ENCODE peak calls at places on chromosome 16, in nine cellular contexts. P, V, Y, A, L, S, Z, H and G are unnamed samples.

GRCh38 chr16:80015566-80015965 is 415.0 kb upstream of the MAF start:
- DNase-seq in Y (no peak), P (no peak), Z (no peak), V (no peak), H (no peak), L (no peak), S (no peak), A (no peak), G (no peak)

GRCh38 chr16:30474062-30474452 is 1.5 kb downstream of the ITGAL start:
- DNase-seq in P (no peak), A (no peak), Y (no peak), S (no peak), H (no peak), L (no peak), Z (no peak), V (no peak), G (no peak)

GRCh38 chr16:78926723-78927200 is 673.8 kb downstream of the MAF start:
- DNase-seq in L (no peak), P (no peak), V (no peak), Y (no peak), A (no peak), S (no peak), Z (no peak), H (no peak), G (no peak)

GRCh38 chr16:83744521-83744981 is 63.2 kb upstream of the HSBP1 start:
- DNase-seq in Z (no peak), V (no peak), L (no peak), H (no peak), A (no peak), P (no peak), S (no peak), Y (no peak), G (no peak)

GRCh38 chr16:53775106-53775820 is 71.3 kb downstream of the FTO start:
- DNase-seq in A (no peak), Z (no peak), V (no peak), H (no peak), Y (no peak), S (no peak), P (no peak), L (no peak), G (no peak)

GRCh38 chr16:57623251-57624043 is 5.0 kb upstream of the ADGRG1 start:
- DNase-seq in Y (peak; percentile 55), H (peak; percentile 91), V (peak; percentile 57), S (peak; percentile 47), P (peak; percentile 67), A (no peak), Z (no peak), L (no peak), G (no peak)

GRCh38 chr16:27780468-27781194 is 230.7 kb downstream of the KATNIP start:
- DNase-seq in Z (no peak), S (no peak), P (no peak), L (no peak), Y (no peak), A (no peak), V (no peak), H (no peak), G (no peak)

GRCh38 chr16:62034236-62035114 is 1.8 kb downstream of the CDH8 start:
- DNase-seq in L (no peak), P (no peak), A (no peak), S (no peak), Y (no peak), Z (no peak), H (no peak), V (peak; percentile 62), G (no peak)

GRCh38 chr16:21084631-21085235 is 65.9 kb downstream of the DNAH3 start:
- DNase-seq in Y (no peak), V (no peak), Z (no peak), H (peak; percentile 41), A (no peak), P (no peak), S (no peak), L (no peak), G (no peak)

GRCh38 chr16:4373356-4373908 is 1.8 kb downstream of the VASN start:
- DNase-seq in S (no peak), Z (no peak), A (peak; percentile 77), H (no peak), V (no peak), P (no peak), Y (no peak), L (no peak), G (no peak)

GRCh38 chr16:53900678-53901077 is 196.7 kb downstream of the FTO start:
- DNase-seq in L (no peak), S (no peak), H (no peak), A (peak; percentile 18), P (no peak), Z (no peak), Y (no peak), V (no peak), G (no peak)

GRCh38 chr16:56629531-56629930 is 2.9 kb upstream of the MT1M start:
- DNase-seq in H (no peak), P (no peak), S (no peak), Z (no peak), A (peak; percentile 76), L (no peak), Y (no peak), V (no peak), G (no peak)

GRCh38 chr16:31513126-31513525 is 4.9 kb upstream of the RUSF1 start:
- DNase-seq in A (no peak), S (no peak), V (no peak), L (no peak), Y (no peak), H (no peak), Z (peak; percentile 18), P (no peak), G (no peak)

GRCh38 chr16:87538594-87538993 is 45.8 kb upstream of the ZCCHC14 start:
- DNase-seq in L (no peak), H (no peak), S (no peak), A (no peak), Y (no peak), Z (no peak), P (no peak), V (no peak), G (no peak)

GRCh38 chr16:89383095-89384003 is 107.0 kb downstream of the ANKRD11 start:
- DNase-seq in P (peak; percentile 91), S (no peak), L (no peak), V (peak; percentile 79), H (peak; percentile 45), Y (no peak), A (peak; percentile 89), Z (no peak), G (no peak)

DNA sequence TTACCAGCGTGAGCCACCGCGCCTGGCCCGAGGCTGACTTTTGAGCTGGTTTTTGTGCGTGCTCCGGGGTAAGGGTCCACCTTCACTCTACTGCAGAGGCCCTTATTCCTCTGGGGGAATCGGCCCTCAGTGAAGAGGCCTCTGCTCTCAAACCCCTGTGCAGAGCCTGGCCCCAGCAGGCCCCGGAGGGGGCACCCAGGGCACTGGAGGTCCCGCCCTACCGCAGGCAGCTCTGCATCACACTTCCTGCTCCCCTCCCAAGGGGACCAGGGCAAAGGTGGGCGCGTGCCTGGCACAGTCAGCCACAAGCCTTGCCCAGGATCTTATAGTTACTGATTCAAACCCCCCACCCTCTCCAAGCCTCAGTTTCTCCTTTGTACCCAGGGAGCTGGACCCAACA is 3.6 kb upstream of the UBE2I start:
- DNase-seq in A (no peak), P (no peak), Z (no peak), S (no peak), Y (no peak), V (no peak), L (no peak), H (no peak), G (no peak)
- H3K27ac ChIP-seq in A (no peak overlapping the region), P (no peak overlapping the region), Z (peak overlapping the region; percentile 17), S (no peak overlapping the region), Y (peak overlapping the region; percentile 40), V (no peak overlapping the region), L (no peak overlapping the region), H (peak overlapping the region; percentile 33), G (no peak overlapping the region)

GRCh38 chr16:67843343-67843765 is 1.2 kb downstream of the THAP11 start:
- DNase-seq in P (no peak), Y (no peak), A (no peak), L (no peak), Z (no peak), S (no peak), H (no peak), V (no peak), G (no peak)

GRCh38 chr16:67841816-67842508 is at the start of gene THAP11:
- DNase-seq in L (peak; percentile 79), S (peak; percentile 88), P (peak; percentile 98), H (peak; percentile 96), Y (peak; percentile 91), V (peak; percentile 99), A (peak; percentile 94), Z (peak; percentile 83), G (peak; percentile 96)

GRCh38 chr16:67844441-67844840 is 2.3 kb upstream of the NUTF2 start:
- DNase-seq in S (no peak), Y (no peak), A (no peak), P (peak; percentile 40), V (peak; percentile 27), L (no peak), Z (no peak), H (no peak), G (no peak)

GRCh38 chr16:67841198-67841815 is 813 bp upstream of the THAP11 start:
- DNase-seq in Z (no peak), A (no peak), L (no peak), S (no peak), H (no peak), Y (no peak), P (peak; percentile 37), V (peak; percentile 42), G (no peak)

GRCh38 chr16:67842509-67843342 is 606 bp downstream of the THAP11 start:
- DNase-seq in H (peak; percentile 61), S (no peak), A (peak; percentile 73), L (no peak), Y (no peak), Z (no peak), P (peak; percentile 32), V (peak; percentile 69), G (peak; percentile 58)
- TF ChIP-seq REST in H (no peak), S (no peak), A (no peak), L (no peak), Y (no peak), Z (no peak), P (no peak), V (no peak), G (no peak)

DNA sequence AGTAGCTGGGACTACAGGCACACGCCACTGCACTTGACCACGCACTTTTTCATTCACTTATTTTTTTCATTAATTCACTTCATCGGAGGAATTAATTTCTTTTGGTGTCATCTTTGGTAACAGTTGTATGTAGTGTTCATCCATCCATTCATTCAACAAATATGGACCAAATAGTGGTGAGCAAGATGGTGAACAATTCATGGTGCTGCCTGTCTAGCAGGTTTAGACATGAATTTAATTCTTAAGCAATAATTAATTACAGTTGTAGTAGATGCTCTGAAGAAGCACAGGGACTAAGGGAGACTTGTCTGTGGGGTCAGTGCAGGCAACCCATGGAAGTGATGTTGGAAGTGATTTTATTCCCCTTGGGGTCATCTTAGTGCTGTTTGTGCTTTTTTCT is 22.4 kb downstream of the GDE1 start:
- DNase-seq in H (no peak), S (no peak), A (no peak), L (no peak), V (no peak), Y (no peak), P (no peak), Z (no peak), G (no peak)
- H3K4me3 ChIP-seq in H (no peak overlapping the region), S (no peak overlapping the region), A (no peak overlapping the region), L (no peak overlapping the region), V (no peak overlapping the region), Y (no peak overlapping the region), P (no peak overlapping the region), Z (no peak overlapping the region), G (no peak overlapping the region)

DNA sequence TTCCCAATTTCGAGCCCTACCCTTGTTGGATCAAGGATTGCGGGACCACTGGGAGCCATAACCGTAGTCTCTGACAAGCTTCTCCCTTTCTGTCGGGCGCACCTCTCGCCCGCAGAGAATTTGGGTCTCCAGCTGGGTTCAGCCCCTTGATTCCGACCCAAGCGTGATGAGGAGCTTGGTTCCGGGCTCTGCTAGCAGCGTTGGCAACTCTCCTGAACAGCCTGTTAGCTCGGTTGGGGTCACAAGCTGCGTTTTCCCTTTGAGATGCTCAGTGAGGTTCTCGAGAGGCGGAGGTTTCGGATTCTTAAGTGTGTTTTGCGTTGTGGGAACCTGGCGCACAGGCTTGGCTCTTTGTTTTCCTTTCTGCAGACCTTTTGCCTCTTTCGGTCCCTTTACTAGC is 667 bp downstream of the ATXN1L start:
- DNase-seq in H (no peak), S (no peak), Y (no peak), V (peak; percentile 77), A (peak; percentile 27), Z (no peak), P (peak; percentile 19), L (no peak), G (peak; percentile 10)
- H3K27ac ChIP-seq in H (peak overlapping the region; percentile 52), S (peak overlapping the region; percentile 99), Y (peak overlapping the region; percentile 50), V (peak overlapping the region; percentile 88), A (peak overlapping the region; percentile 63), Z (peak overlapping the region; percentile 79), P (peak overlapping the region; percentile 59), L (peak overlapping the region; percentile 90), G (peak overlapping the region; percentile 81)